ENCODE peak calls at places on chromosomes 13 and 19, in six cellular contexts. O, T, K, M, D and L are unnamed samples.

GRCh38 chr13:73832203-73832602 is 302.0 kb downstream of the KLF12 start:
- DNase-seq in O (no peak), T (no peak), K (no peak), M (no peak), D (no peak), L (no peak)

GRCh38 chr13:101341464-101341863 is 74.8 kb downstream of the NALCN start:
- DNase-seq in O (no peak), T (no peak), K (no peak), M (no peak), D (no peak), L (no peak)

GRCh38 chr19:54523403-54523802 is 20.8 kb downstream of the LAIR2 start:
- DNase-seq in O (no peak), T (no peak), K (no peak), M (peak), D (no peak), L (no peak)

GRCh38 chr13:21850013-21851006 is 179.4 kb downstream of the FGF9 start:
- DNase-seq in O (no peak), T (no peak), K (peak), M (no peak), D (no peak), L (no peak)

GRCh38 chr13:43933378-43933777 is 53.7 kb downstream of the LACC1 start:
- DNase-seq in O (no peak), T (no peak), K (no peak), M (no peak), D (no peak), L (no peak)

GRCh38 chr19:48480151-48480475 is 10.9 kb downstream of the CYTH2 start:
- DNase-seq in O (no peak), T (peak), K (no peak), M (no peak), D (no peak), L (no peak)

GRCh38 chr13:52652980-52653303 is 306 bp downstream of the SUGT1 start:
- DNase-seq in O (no peak), T (peak), K (no peak), M (no peak), D (no peak), L (no peak)

GRCh38 chr19:17358395-17358794 is 18.7 kb downstream of the PLVAP start:
- DNase-seq in O (no peak), T (peak), K (no peak), M (peak), D (no peak), L (no peak)

GRCh38 chr19:18519962-18520847 is 1.7 kb downstream of the ELL start:
- DNase-seq in O (peak), T (peak), K (peak), M (peak), D (peak), L (no peak)

GRCh38 chr13:32315255-32316029 is at the start of the genes BRCA2 and ZAR1L:
- DNase-seq in O (peak), T (peak), K (peak), M (peak), D (peak), L (peak)

GRCh38 chr19:19628499-19629134 is 597 bp upstream of the LPAR2 start:
- DNase-seq in O (no peak), T (no peak), K (peak), M (no peak), D (peak), L (no peak)

GRCh38 chr13:97506511-97506910 is 72.5 kb downstream of the RAP2A start:
- DNase-seq in O (peak), T (no peak), K (no peak), M (no peak), D (no peak), L (no peak)

GRCh38 chr13:34025746-34026145 is 207.8 kb downstream of the RFC3 start:
- DNase-seq in O (no peak), T (no peak), K (peak), M (no peak), D (no peak), L (no peak)

GRCh38 chr13:39490136-39490535 is 112.9 kb downstream of the LHFPL6 start:
- DNase-seq in O (no peak), T (no peak), K (no peak), M (no peak), D (no peak), L (no peak)

GRCh38 chr13:26561636-26562537 is 4.4 kb downstream of the WASF3 start:
- DNase-seq in O (no peak), T (no peak), K (peak), M (no peak), D (peak), L (no peak)

GRCh38 chr13:43732726-43733125 is 54.0 kb downstream of the ENOX1 start:
- DNase-seq in O (no peak), T (no peak), K (no peak), M (no peak), D (no peak), L (no peak)

GRCh38 chr19:43430142-43430710 is 15.5 kb downstream of the TEX101 start:
- DNase-seq in O (no peak), T (no peak), K (no peak), M (no peak), D (no peak), L (peak)

GRCh38 chr19:18496167-18496979 is 25.5 kb downstream of the ELL start:
- DNase-seq in O (peak), T (no peak), K (peak), M (no peak), D (no peak), L (peak)

GRCh38 chr19:35756373-35757230 is at the start of gene HSPB6:
- DNase-seq in O (no peak), T (peak), K (no peak), M (no peak), D (no peak), L (no peak)